ENCODE peak calls at places on chromosomes 4 and X, in six cellular contexts. J is hepatocyte; W is kidney; Y is CD8-positive, alpha-beta T cell; S is suprapubic skin; A is psoas muscle. B is an unnamed sample.
A peak's percentile ranks its signal among the peaks of the same experiment; 100 is the strongest.

GRCh38 chr4:174210354-174210753 is 73.1 kb downstream of the FBXO8 start:
- DNase-seq in J (no peak), W (no peak), Y (no peak), S (no peak), A (no peak), B (no peak)

GRCh38 chr4:181677621-181678020 is 565.6 kb upstream of the TENM3 start:
- DNase-seq in J (no peak), W (no peak), Y (no peak), S (no peak), A (no peak), B (no peak)

GRCh38 chr4:127698789-127699200 is 31.4 kb upstream of the SLC25A31 start:
- DNase-seq in J (no peak), W (no peak), Y (no peak), S (no peak), A (no peak), B (no peak)

GRCh38 chrX:39729834-39730670 is 367.7 kb downstream of the BCOR start:
- DNase-seq in J (peak; percentile 38), W (no peak), Y (no peak), S (no peak), A (no peak), B (peak; percentile 69)

GRCh38 chr4:145808021-145808650 is 128.2 kb downstream of the C4orf51 start:
- DNase-seq in J (peak; percentile 70), W (no peak), Y (no peak), S (no peak), A (no peak), B (no peak)

GRCh38 chr4:81031389-81032173 is 1.1 kb downstream of the BMP3 start:
- DNase-seq in J (no peak), W (no peak), Y (no peak), S (no peak), A (peak; percentile 36), B (no peak)

GRCh38 chrX:55127692-55128091 is 38.9 kb downstream of the PAGE2 start:
- DNase-seq in J (no peak), W (no peak), Y (no peak), S (no peak), A (no peak), B (no peak)

GRCh38 chr4:74838746-74839370 is 44.5 kb upstream of the BTC start:
- DNase-seq in J (no peak), W (no peak), Y (no peak), S (no peak), A (no peak), B (no peak)

GRCh38 chrX:67604979-67605703 is 61.3 kb downstream of the AR start:
- DNase-seq in J (peak; percentile 25), W (no peak), Y (no peak), S (no peak), A (no peak), B (no peak)

GRCh38 chr4:6095023-6095817 is 77.0 kb upstream of the C4orf50 start:
- DNase-seq in J (peak; percentile 57), W (no peak), Y (no peak), S (peak; percentile 41), A (no peak), B (peak; percentile 1)

GRCh38 chr4:137393043-137393442 is 139.3 kb downstream of the PCDH18 start:
- DNase-seq in J (no peak), W (no peak), Y (no peak), S (no peak), A (no peak), B (no peak)

GRCh38 chr4:185730387-185730786 is 81.6 kb downstream of the SORBS2 start:
- DNase-seq in J (no peak), W (no peak), Y (no peak), S (no peak), A (no peak), B (no peak)

GRCh38 chrX:130702867-130703707 is 199.9 kb downstream of the ENOX2 start:
- DNase-seq in J (no peak), W (no peak), Y (no peak), S (no peak), A (no peak), B (no peak)

GRCh38 chr4:177680308-177680707 is 238.1 kb upstream of the AGA start:
- DNase-seq in J (no peak), W (no peak), Y (no peak), S (no peak), A (no peak), B (no peak)

GRCh38 chrX:17689971-17690409 is 47.3 kb upstream of the SCML1 start:
- DNase-seq in J (peak; percentile 73), W (no peak), Y (no peak), S (no peak), A (no peak), B (peak; percentile 41)

GRCh38 chrX:11756354-11757318 is 1.4 kb upstream of the MSL3 start:
- DNase-seq in J (peak; percentile 16), W (no peak), Y (no peak), S (no peak), A (no peak), B (no peak)

GRCh38 chrX:49934148-49934547 is 11.8 kb downstream of the CLCN5 start:
- DNase-seq in J (no peak), W (no peak), Y (no peak), S (no peak), A (no peak), B (no peak)

GRCh38 chrX:153775293-153775595 is 5.6 kb upstream of the SRPK3 start:
- DNase-seq in J (no peak), W (peak; percentile 52), Y (no peak), S (no peak), A (peak; percentile 35), B (no peak)

DNA sequence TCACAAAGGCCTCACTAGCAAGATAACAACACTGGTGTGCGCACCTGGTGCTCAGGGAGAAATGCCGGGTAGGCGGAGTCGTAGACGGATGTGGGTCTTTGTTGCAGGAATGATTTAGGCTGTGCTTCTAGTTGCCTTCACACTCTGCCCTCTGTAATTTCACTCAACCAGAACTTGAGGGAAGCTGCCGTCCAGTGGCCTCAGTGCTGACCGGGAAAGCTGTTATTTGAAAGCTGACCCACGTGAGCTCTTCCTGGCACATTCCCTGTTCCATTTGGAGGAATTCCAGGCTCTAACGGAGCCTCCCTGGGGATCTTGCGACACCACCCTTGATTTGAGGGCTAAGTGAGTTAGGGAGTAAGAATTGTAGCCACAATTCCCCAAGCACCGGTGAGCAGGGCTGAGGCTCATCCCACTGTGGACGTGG is 15.9 kb downstream of the SH3TC1 start:
- DNase-seq in J (peak; percentile 46), W (peak; percentile 88), Y (no peak), S (no peak), A (no peak), B (peak; percentile 86)
- H3K36me3 ChIP-seq in J (no peaks in the 10 kb centered on the region), W (peaks cover 43% of the 10 kb centered on the region), Y (no peaks in the 10 kb centered on the region), S (peaks cover 33% of the 10 kb centered on the region), A (no peaks in the 10 kb centered on the region), B (no peaks in the 10 kb centered on the region)

GRCh38 chrX:47583240-47583861 is 1.1 kb downstream of the TIMP1 start:
- DNase-seq in J (no peak), W (no peak), Y (no peak), S (no peak), A (no peak), B (no peak)
- H3K4me3 ChIP-seq in J (no peak overlapping the region), W (no peak overlapping the region), Y (no peak overlapping the region), S (peak overlapping the region; percentile 50), A (peak overlapping the region; percentile 25), B (peak overlapping the region; percentile 72)

DNA sequence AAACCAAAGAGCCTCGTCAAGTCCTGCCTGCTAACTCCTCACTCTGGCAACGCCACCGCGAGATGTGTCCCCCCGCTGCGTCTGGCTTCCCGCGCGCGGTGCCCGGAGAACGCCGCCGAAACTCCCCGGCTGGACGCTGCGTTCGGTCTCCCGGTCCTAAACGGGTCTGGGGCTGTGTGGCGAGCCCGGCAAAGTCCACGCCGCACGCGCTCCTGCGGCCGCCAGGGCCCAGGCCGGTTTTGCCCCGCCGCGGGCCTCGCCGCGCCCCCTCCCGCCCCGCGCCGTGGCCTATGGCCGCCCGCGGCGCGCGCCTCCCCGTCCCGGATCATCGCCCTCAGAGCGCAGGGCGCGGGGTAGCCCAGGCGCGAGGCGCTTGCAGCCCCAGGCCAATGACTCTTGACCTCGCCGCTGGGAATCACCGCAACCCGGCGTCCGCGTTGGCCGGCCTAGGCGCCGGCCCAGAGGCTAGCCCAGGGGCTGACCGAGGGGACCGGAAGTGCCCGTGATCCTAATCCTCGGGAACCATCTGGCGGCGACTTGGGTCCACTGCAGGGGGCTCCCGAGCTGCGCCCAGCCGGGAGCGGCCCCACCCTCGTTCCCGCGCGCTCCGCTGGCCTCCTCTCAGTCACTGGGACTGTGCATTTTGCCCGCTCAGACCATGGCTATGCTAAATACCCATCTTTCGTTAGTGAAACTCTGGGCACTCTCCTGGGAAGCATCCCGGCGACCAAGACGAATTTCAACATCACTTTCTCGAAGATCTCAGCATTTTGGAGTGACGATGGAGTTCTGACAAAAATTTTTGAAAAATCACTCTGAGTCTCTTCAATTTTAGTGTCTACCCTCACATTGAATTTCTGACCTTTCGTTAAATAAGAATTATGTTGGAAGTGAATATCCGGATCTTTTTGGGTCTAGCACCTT is at the start of gene AADAT:
- DNase-seq in J (peak; percentile 91), W (peak; percentile 91), Y (no peak), S (peak; percentile 83), A (peak; percentile 89), B (peak; percentile 85)
- TF ChIP-seq CTCF in J (peak; percentile 75), W (peak; percentile 54), Y (no peak), S (peak; percentile 22), A (peak; percentile 72), B (peak; percentile 71)

DNA sequence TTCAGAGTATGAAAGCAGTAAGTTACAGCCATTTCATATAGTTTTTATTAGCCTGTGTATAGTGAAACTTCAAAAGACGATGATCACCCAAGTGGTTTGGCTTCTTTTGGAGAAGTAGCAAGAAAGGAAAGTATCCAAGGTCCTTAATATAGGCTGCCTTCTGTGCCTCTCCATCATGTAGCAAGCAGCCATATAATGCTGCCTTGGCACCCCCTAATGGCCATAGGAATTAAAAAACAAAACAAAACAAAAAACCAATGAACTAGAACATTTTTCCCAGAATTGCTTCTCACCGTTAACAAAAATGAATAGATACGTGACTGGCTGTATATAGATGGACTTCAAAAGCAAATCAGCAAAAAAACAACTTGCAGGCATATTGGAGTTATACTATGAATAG is 18.9 kb downstream of the LAMP2 start:
- DNase-seq in J (no peak), W (no peak), Y (no peak), S (no peak), A (no peak), B (no peak)
- H3K36me3 ChIP-seq in J (no peaks in the 10 kb centered on the region), W (peaks cover 12% of the 10 kb centered on the region), Y (peaks cover 5% of the 10 kb centered on the region), S (peaks cover 22% of the 10 kb centered on the region), A (no peaks in the 10 kb centered on the region), B (peaks cover 19% of the 10 kb centered on the region)

GRCh38 chr4:35525192-35525978 is 718.9 kb downstream of the ARAP2 start:
- DNase-seq in J (no peak), W (no peak), Y (no peak), S (no peak), A (no peak), B (no peak)
- H3K4me3 ChIP-seq in J (no peak overlapping the region), W (no peak overlapping the region), Y (no peak overlapping the region), S (no peak overlapping the region), A (no peak overlapping the region), B (no peak overlapping the region)

B was measured in tibial artery.